ENCODE peak calls at places on chromosomes 16 and 17, in four cellular contexts. Q is K562, T is upper lobe of right lung, O is uterus. P is an unnamed sample. For H3K36me3, the result is how much of the 10 kb centered on the place peaks cover.

GRCh38 chr16:24077989-24078388 is 178.1 kb upstream of the CACNG3 start:
- DNase-seq in Q (no peak), T (no peak), O (no peak), P (no peak)

GRCh38 chr17:44417553-44417952 is 28.1 kb upstream of the ITGA2B start:
- DNase-seq in Q (no peak), T (no peak), O (no peak), P (peak)

GRCh38 chr16:58057126-58057525 is 31.6 kb downstream of the MMP15 start:
- DNase-seq in Q (no peak), T (no peak), O (no peak), P (no peak)

GRCh38 chr17:11514565-11514964 is 83.7 kb upstream of the DNAH9 start:
- DNase-seq in Q (no peak), T (no peak), O (no peak), P (no peak)

GRCh38 chr17:57478433-57478832 is 222.1 kb downstream of the MSI2 start:
- DNase-seq in Q (no peak), T (no peak), O (no peak), P (peak)

GRCh38 chr16:87186440-87186839 is 130.8 kb downstream of the C16orf95 start:
- DNase-seq in Q (no peak), T (no peak), O (no peak), P (peak)

GRCh38 chr17:9522074-9522473 is 53.5 kb downstream of the STX8 start:
- DNase-seq in Q (no peak), T (no peak), O (no peak), P (peak)

GRCh38 chr16:11219188-11219587 is 36.8 kb downstream of the SOCS1 start:
- DNase-seq in Q (no peak), T (no peak), O (no peak), P (no peak)

GRCh38 chr16:48734220-48734619 is 124.2 kb upstream of the N4BP1 start:
- DNase-seq in Q (no peak), T (no peak), O (no peak), P (no peak)

GRCh38 chr17:57832299-57832698 is 17.5 kb downstream of the MRPS23 start:
- DNase-seq in Q (no peak), T (no peak), O (no peak), P (no peak)

GRCh38 chr17:19306160-19307111 is 56.1 kb downstream of the B9D1 start:
- DNase-seq in Q (peak), T (peak), O (no peak), P (no peak)

GRCh38 chr17:81256616-81257015 is 17.5 kb downstream of the NDUFAF8 start:
- DNase-seq in Q (no peak), T (no peak), O (no peak), P (peak)

GRCh38 chr17:81489012-81489968 is 23.3 kb downstream of the ACTG1 start:
- DNase-seq in Q (no peak), T (no peak), O (no peak), P (no peak)

GRCh38 chr16:46577988-46578579 is 43.1 kb downstream of the SHCBP1 start:
- DNase-seq in Q (no peak), T (no peak), O (no peak), P (no peak)

GRCh38 chr17:83081561-83082201 is 2.3 kb downstream of the METRNL start:
- DNase-seq in Q (no peak), T (no peak), O (peak), P (no peak)

GRCh38 chr17:8038954-8039610 is at the start of gene ALOX15B:
- DNase-seq in Q (no peak), T (peak), O (no peak), P (no peak)

GRCh38 chr17:76734080-76734840 is 2.9 kb downstream of the SRSF2 start:
- DNase-seq in Q (no peak), T (no peak), O (no peak), P (no peak)

GRCh38 chr16:61580579-61580978 is 455.7 kb downstream of the CDH8 start:
- DNase-seq in Q (no peak), T (peak), O (no peak), P (no peak)

GRCh38 chr17:31392002-31392855 is 754 bp downstream of the RAB11FIP4 start:
- DNase-seq in Q (no peak), T (peak), O (no peak), P (no peak)

GRCh38 chr17:48462946-48463345 is 32.9 kb upstream of the SKAP1 start:
- DNase-seq in Q (no peak), T (no peak), O (no peak), P (no peak)

GRCh38 chr17:56130030-56130429 is 23.2 kb upstream of the ANKFN1 start:
- DNase-seq in Q (no peak), T (no peak), O (no peak), P (no peak)

GRCh38 chr16:3022697-3023414 is 886 bp downstream of the HCFC1R1 start:
- DNase-seq in Q (no peak), T (no peak), O (peak), P (peak)

GRCh38 chr17:56667925-56668324 is 74.4 kb downstream of the NOG start:
- DNase-seq in Q (no peak), T (no peak), O (no peak), P (no peak)

GRCh38 chr16:24507959-24508358 is 31.4 kb upstream of the RBBP6 start:
- DNase-seq in Q (no peak), T (no peak), O (no peak), P (no peak)

GRCh38 chr17:50205111-50205821 is 3.8 kb upstream of the COL1A1 start:
- DNase-seq in Q (peak), T (no peak), O (peak), P (no peak)

GRCh38 chr16:75534560-75535205 is 1.2 kb downstream of the CHST5 start:
- DNase-seq in Q (no peak), T (peak), O (no peak), P (no peak)

GRCh38 chr16:70749681-70750601 is 51.0 kb downstream of the VAC14 start:
- DNase-seq in Q (peak), T (no peak), O (peak), P (no peak)

GRCh38 chr16:69320731-69321073 is 9.6 kb downstream of the VPS4A start:
- DNase-seq in Q (no peak), T (no peak), O (peak), P (no peak)
- H3K27ac ChIP-seq in Q (no peak), T (no peak), O (no peak), P (no peak)

GRCh38 chr17:40872416-40872815 is 5.4 kb upstream of the KRT12 start:
- DNase-seq in Q (no peak), T (no peak), O (no peak), P (no peak)

GRCh38 chr17:40870136-40870535 is 3.1 kb upstream of the KRT12 start:
- DNase-seq in Q (no peak), T (no peak), O (no peak), P (no peak)

GRCh38 chr17:40873801-40874200 is 6.8 kb upstream of the KRT12 start:
- DNase-seq in Q (no peak), T (no peak), O (no peak), P (no peak)

GRCh38 chr17:40871316-40871715 is 4.3 kb upstream of the KRT12 start:
- DNase-seq in Q (no peak), T (no peak), O (no peak), P (no peak)

DNA sequence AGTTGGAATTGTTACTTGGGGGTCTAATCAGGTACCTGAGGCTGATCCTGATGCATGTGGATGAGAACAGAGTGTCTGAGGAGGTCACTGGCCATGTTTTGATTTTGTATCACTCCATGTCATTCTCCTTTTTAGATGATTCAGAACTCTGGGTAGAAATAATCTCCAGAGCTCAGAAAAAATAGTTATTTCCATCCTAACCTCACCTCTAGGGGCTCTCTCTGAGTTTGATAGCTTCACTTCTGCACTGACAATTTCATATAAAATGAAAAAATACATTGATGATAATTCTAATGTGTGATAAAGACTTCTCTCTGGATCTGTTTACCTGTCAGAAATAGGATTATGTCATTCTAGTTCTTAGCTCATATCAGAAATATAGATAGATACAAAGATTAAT is 6.2 kb upstream of the KRT12 start:
- DNase-seq in Q (no peak), T (no peak), O (no peak), P (no peak)
- TF ChIP-seq CTCF in Q (no peak), T (no peak), O (no peak), P (peak)

DNA sequence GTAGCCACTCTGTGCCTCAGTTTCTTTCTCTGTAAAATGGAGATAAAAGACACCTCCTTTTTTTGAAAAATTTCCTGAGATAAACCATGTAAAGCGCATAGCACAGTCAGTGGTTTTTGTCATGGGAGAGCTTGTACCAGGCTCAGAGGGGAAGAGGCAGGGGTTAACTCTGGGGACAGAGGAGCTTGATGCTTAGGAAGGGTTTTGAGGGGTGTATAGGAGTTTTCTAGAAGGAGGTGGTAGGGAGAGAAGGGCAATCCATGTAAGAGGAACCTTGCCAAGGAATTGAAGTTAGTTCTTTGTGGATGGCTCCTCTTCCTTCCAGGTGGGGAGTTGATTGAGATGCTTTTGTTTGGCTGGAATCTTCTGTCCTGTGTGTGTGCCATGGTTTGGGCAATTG is 131.9 kb upstream of the GSE1 start:
- DNase-seq in Q (no peak), T (no peak), O (no peak), P (no peak)
- H3K36me3 ChIP-seq in Q (under half), T (under half), O (under half), P (under half)

GRCh38 chr17:62051053-62051452 is 14.0 kb downstream of the MED13 start:
- DNase-seq in Q (no peak), T (no peak), O (no peak), P (no peak)

GRCh38 chr17:62048262-62048661 is 16.8 kb downstream of the MED13 start:
- DNase-seq in Q (no peak), T (no peak), O (no peak), P (no peak)

GRCh38 chr17:62052765-62053338 is 12.2 kb downstream of the MED13 start:
- DNase-seq in Q (no peak), T (no peak), O (no peak), P (no peak)

GRCh38 chr17:62045517-62045916 is 19.6 kb downstream of the MED13 start:
- DNase-seq in Q (no peak), T (no peak), O (no peak), P (no peak)

GRCh38 chr17:62049299-62049698 is 15.8 kb downstream of the MED13 start:
- DNase-seq in Q (no peak), T (no peak), O (no peak), P (no peak)
- H3K27ac ChIP-seq in Q (no peak), T (no peak), O (no peak), P (no peak)

GRCh38 chr16:82439678-82440293 is 187.0 kb upstream of the CDH13 start:
- DNase-seq in Q (peak), T (no peak), O (no peak), P (peak)
- TF ChIP-seq CTCF in Q (peak), T (peak), O (no peak), P (peak)

DNA sequence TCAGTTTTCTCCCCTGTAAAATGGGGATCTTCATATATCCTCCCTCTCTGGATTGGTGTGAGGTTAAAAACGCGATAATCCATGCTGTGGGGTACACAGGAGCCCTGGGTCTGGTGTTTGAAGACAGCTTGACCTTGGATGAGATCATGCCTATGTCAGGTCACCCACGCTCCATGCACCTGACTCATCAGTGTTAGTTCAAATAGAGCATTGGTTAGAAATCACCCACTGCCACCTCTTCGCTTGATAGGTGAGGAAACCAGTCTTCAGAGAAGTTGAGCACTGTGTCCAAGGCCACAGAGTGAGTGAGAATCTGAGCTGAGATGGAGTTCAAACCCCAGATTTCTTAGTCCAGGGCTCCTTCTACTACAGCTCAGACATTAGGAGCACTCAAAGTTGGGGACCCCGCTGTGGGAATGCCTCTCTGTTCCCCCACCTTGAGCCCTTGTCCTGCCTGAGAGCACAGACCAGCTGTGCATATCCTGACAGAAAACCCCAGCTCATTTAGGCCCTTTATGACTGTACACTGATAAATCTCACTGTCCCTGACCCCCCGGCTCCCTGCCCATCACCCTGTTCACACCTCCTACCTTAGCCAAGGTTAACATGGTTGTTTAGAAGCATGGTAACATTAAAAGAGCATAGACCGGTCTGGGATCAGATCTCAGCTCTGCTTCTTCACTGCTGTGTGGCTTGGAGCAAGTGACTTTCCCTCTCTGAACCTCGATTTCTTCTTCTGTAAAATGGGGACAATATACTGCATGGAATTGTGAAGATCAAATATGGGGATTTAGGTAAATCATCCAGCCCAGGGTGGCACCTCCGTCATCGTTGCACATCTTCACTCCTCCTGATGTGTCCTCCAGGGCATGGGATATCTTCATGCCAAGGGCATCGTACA is 22.4 kb upstream of the LGALS9 start:
- DNase-seq in Q (no peak), T (no peak), O (no peak), P (no peak)
- H3K36me3 ChIP-seq in Q (half or more), T (half or more), O (under half), P (half or more)

DNA sequence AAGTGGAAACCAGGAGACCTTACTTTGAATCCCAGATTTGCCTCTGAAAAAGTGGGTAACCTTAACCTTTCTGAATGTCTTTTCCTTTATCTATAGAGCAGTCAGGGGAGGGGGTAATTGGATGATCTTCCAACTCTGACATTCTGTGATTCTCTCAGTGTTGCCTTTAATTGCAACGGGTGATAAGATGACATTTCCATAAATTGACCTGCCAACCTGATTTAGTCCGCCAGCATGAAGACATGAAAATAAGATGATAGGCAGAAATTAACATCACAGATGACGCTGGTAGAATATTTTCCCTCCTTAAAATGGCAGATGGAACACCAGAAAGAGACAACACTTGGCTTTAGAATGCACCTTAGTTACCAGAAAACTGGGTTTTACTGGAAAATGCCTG is 72.6 kb downstream of the VAT1L start:
- DNase-seq in Q (no peak), T (no peak), O (no peak), P (no peak)
- H3K27ac ChIP-seq in Q (no peak), T (no peak), O (no peak), P (no peak)

GRCh38 chr16:80614908-80615696 is 74.3 kb downstream of the DYNLRB2 start:
- DNase-seq in Q (no peak), T (no peak), O (no peak), P (peak)
- TF ChIP-seq CTCF in Q (no peak), T (no peak), O (no peak), P (peak)

GRCh38 chr17:64496348-64496785 is 487 bp downstream of the POLG2 start:
- DNase-seq in Q (no peak), T (no peak), O (no peak), P (no peak)
- H3K36me3 ChIP-seq in Q (half or more), T (half or more), O (under half), P (under half)

GRCh38 chr17:59826741-59827453 is 65.8 kb downstream of the TUBD1 start:
- DNase-seq in Q (no peak), T (no peak), O (no peak), P (no peak)

GRCh38 chr17:59829217-59830006 is 63.3 kb downstream of the TUBD1 start:
- DNase-seq in Q (peak), T (no peak), O (no peak), P (peak)

GRCh38 chr17:59828478-59828760 is 64.3 kb downstream of the TUBD1 start:
- DNase-seq in Q (no peak), T (no peak), O (no peak), P (no peak)

GRCh38 chr17:59827721-59828477 is 64.8 kb downstream of the TUBD1 start:
- DNase-seq in Q (no peak), T (no peak), O (no peak), P (no peak)

GRCh38 chr17:59825533-59826316 is 67.0 kb downstream of the TUBD1 start:
- DNase-seq in Q (no peak), T (no peak), O (no peak), P (peak)
- H3K27ac ChIP-seq in Q (peak), T (peak), O (peak), P (peak)

P was measured in brain microvascular endothelial cell.